ENCODE peak calls at places on chromosomes 11 and 22, in seven cellular contexts. One of them, this sample, is unnamed.

GRCh38 chr11:127939000-127939399 is 648.4 kb downstream of the ETS1 start:
- DNase-seq in glutamatergic neuron: no peak
- DNase-seq in lung: no peak
- DNase-seq in heart left ventricle: no peak
- DNase-seq in fibroblast of pulmonary artery: no peak
- DNase-seq in kidney epithelial cell: no peak
- DNase-seq in Calu3: no peak
- DNase-seq in this sample: no peak

GRCh38 chr11:250740-251299 is 14.0 kb downstream of the PSMD13 start:
- DNase-seq in lung: peak
- DNase-seq in heart left ventricle: peak
- DNase-seq in kidney epithelial cell: no peak
- DNase-seq in Calu3: peak
- DNase-seq in glutamatergic neuron: peak
- DNase-seq in fibroblast of pulmonary artery: peak
- DNase-seq in this sample: peak

GRCh38 chr11:33779849-33780528 is 5.7 kb upstream of the FBXO3 start:
- DNase-seq in Calu3: no peak
- DNase-seq in lung: no peak
- DNase-seq in glutamatergic neuron: no peak
- DNase-seq in fibroblast of pulmonary artery: peak
- DNase-seq in heart left ventricle: no peak
- DNase-seq in kidney epithelial cell: no peak
- DNase-seq in this sample: peak

GRCh38 chr22:50294319-50294656 is 13.2 kb downstream of the PLXNB2 start:
- DNase-seq in heart left ventricle: no peak
- DNase-seq in glutamatergic neuron: no peak
- DNase-seq in fibroblast of pulmonary artery: no peak
- DNase-seq in Calu3: no peak
- DNase-seq in kidney epithelial cell: no peak
- DNase-seq in lung: no peak
- DNase-seq in this sample: no peak

GRCh38 chr11:12061851-12062560 is 48.4 kb upstream of the MICAL2 start:
- DNase-seq in fibroblast of pulmonary artery: no peak
- DNase-seq in heart left ventricle: no peak
- DNase-seq in lung: no peak
- DNase-seq in glutamatergic neuron: no peak
- DNase-seq in kidney epithelial cell: no peak
- DNase-seq in Calu3: no peak
- DNase-seq in this sample: no peak

GRCh38 chr11:125871391-125872137 is 15.9 kb upstream of the HYLS1 start:
- DNase-seq in lung: no peak
- DNase-seq in Calu3: peak
- DNase-seq in kidney epithelial cell: no peak
- DNase-seq in fibroblast of pulmonary artery: peak
- DNase-seq in glutamatergic neuron: peak
- DNase-seq in heart left ventricle: no peak
- DNase-seq in this sample: peak

GRCh38 chr11:86991341-86991740 is 36.1 kb upstream of the FZD4 start:
- DNase-seq in glutamatergic neuron: no peak
- DNase-seq in kidney epithelial cell: no peak
- DNase-seq in fibroblast of pulmonary artery: no peak
- DNase-seq in lung: no peak
- DNase-seq in Calu3: no peak
- DNase-seq in heart left ventricle: no peak
- DNase-seq in this sample: no peak

GRCh38 chr11:122814401-122814800 is 23.9 kb upstream of the CRTAM start:
- DNase-seq in heart left ventricle: no peak
- DNase-seq in kidney epithelial cell: no peak
- DNase-seq in glutamatergic neuron: no peak
- DNase-seq in fibroblast of pulmonary artery: no peak
- DNase-seq in Calu3: peak
- DNase-seq in lung: no peak
- DNase-seq in this sample: no peak

GRCh38 chr11:33553486-33553885 is 147.1 kb downstream of the C11orf91 start:
- DNase-seq in heart left ventricle: no peak
- DNase-seq in fibroblast of pulmonary artery: peak
- DNase-seq in kidney epithelial cell: no peak
- DNase-seq in lung: no peak
- DNase-seq in glutamatergic neuron: no peak
- DNase-seq in Calu3: no peak
- DNase-seq in this sample: no peak

GRCh38 chr22:44181033-44181911 is 547 bp downstream of the PARVG start:
- DNase-seq in fibroblast of pulmonary artery: no peak
- DNase-seq in kidney epithelial cell: no peak
- DNase-seq in heart left ventricle: no peak
- DNase-seq in Calu3: no peak
- DNase-seq in glutamatergic neuron: no peak
- DNase-seq in lung: no peak
- DNase-seq in this sample: no peak

GRCh38 chr11:62069961-62070919 is 53.6 kb upstream of the INCENP start:
- DNase-seq in kidney epithelial cell: no peak
- DNase-seq in fibroblast of pulmonary artery: no peak
- DNase-seq in glutamatergic neuron: no peak
- DNase-seq in Calu3: no peak
- DNase-seq in lung: no peak
- DNase-seq in heart left ventricle: no peak
- DNase-seq in this sample: no peak

GRCh38 chr11:19018901-19019300 is 41.6 kb downstream of the MRGPRX2 start:
- DNase-seq in lung: no peak
- DNase-seq in fibroblast of pulmonary artery: no peak
- DNase-seq in glutamatergic neuron: no peak
- DNase-seq in Calu3: peak
- DNase-seq in heart left ventricle: no peak
- DNase-seq in kidney epithelial cell: no peak
- DNase-seq in this sample: no peak

GRCh38 chr11:110366234-110366633 is 63.5 kb upstream of the FDX1 start:
- DNase-seq in Calu3: peak
- DNase-seq in kidney epithelial cell: no peak
- DNase-seq in heart left ventricle: peak
- DNase-seq in fibroblast of pulmonary artery: peak
- DNase-seq in glutamatergic neuron: no peak
- DNase-seq in lung: peak
- DNase-seq in this sample: no peak

GRCh38 chr11:75557649-75558494 is 4.2 kb upstream of the SERPINH1 start:
- DNase-seq in lung: peak
- DNase-seq in kidney epithelial cell: no peak
- DNase-seq in Calu3: no peak
- DNase-seq in glutamatergic neuron: no peak
- DNase-seq in heart left ventricle: peak
- DNase-seq in fibroblast of pulmonary artery: peak
- DNase-seq in this sample: peak

GRCh38 chr22:29621761-29622526 is 18.5 kb downstream of the NF2 start:
- DNase-seq in heart left ventricle: no peak
- DNase-seq in lung: no peak
- DNase-seq in Calu3: peak
- DNase-seq in kidney epithelial cell: peak
- DNase-seq in fibroblast of pulmonary artery: peak
- DNase-seq in glutamatergic neuron: no peak
- DNase-seq in this sample: peak

GRCh38 chr22:50432131-50432870 is 42.5 kb downstream of the SBF1 start:
- DNase-seq in kidney epithelial cell: no peak
- DNase-seq in heart left ventricle: no peak
- DNase-seq in Calu3: no peak
- DNase-seq in glutamatergic neuron: no peak
- DNase-seq in fibroblast of pulmonary artery: no peak
- DNase-seq in lung: no peak
- DNase-seq in this sample: no peak

GRCh38 chr11:26931248-26931631 is 62.7 kb upstream of the FIBIN start:
- DNase-seq in lung: no peak
- DNase-seq in Calu3: no peak
- DNase-seq in fibroblast of pulmonary artery: peak
- DNase-seq in kidney epithelial cell: no peak
- DNase-seq in heart left ventricle: peak
- DNase-seq in glutamatergic neuron: peak
- DNase-seq in this sample: peak

GRCh38 chr11:75350743-75351540 is 519 bp downstream of the ARRB1 start:
- DNase-seq in fibroblast of pulmonary artery: no peak
- DNase-seq in Calu3: no peak
- DNase-seq in kidney epithelial cell: no peak
- DNase-seq in glutamatergic neuron: peak
- DNase-seq in lung: peak
- DNase-seq in heart left ventricle: peak
- DNase-seq in this sample: no peak

GRCh38 chr11:3808846-3809623 is 675 bp downstream of the PGAP2 start:
- DNase-seq in lung: peak
- DNase-seq in Calu3: peak
- DNase-seq in glutamatergic neuron: no peak
- DNase-seq in heart left ventricle: no peak
- DNase-seq in fibroblast of pulmonary artery: peak
- DNase-seq in kidney epithelial cell: no peak
- DNase-seq in this sample: peak

GRCh38 chr22:42902875-42903510 is 45.9 kb upstream of the ARFGAP3 start:
- DNase-seq in kidney epithelial cell: no peak
- DNase-seq in heart left ventricle: no peak
- DNase-seq in fibroblast of pulmonary artery: peak
- DNase-seq in glutamatergic neuron: no peak
- DNase-seq in lung: no peak
- DNase-seq in Calu3: no peak
- DNase-seq in this sample: no peak

GRCh38 chr22:35521358-35522264 is 19.0 kb upstream of the RASD2 start:
- DNase-seq in kidney epithelial cell: no peak
- DNase-seq in heart left ventricle: no peak
- DNase-seq in Calu3: no peak
- DNase-seq in lung: no peak
- DNase-seq in glutamatergic neuron: no peak
- DNase-seq in fibroblast of pulmonary artery: no peak
- DNase-seq in this sample: no peak

GRCh38 chr11:23151819-23152218 is 291.5 kb upstream of the CCDC179 start:
- DNase-seq in heart left ventricle: no peak
- DNase-seq in glutamatergic neuron: no peak
- DNase-seq in lung: no peak
- DNase-seq in kidney epithelial cell: no peak
- DNase-seq in fibroblast of pulmonary artery: peak
- DNase-seq in Calu3: no peak
- DNase-seq in this sample: no peak

GRCh38 chr11:129828301-129828836 is 12.7 kb downstream of the TMEM45B start:
- DNase-seq in heart left ventricle: no peak
- DNase-seq in glutamatergic neuron: no peak
- DNase-seq in fibroblast of pulmonary artery: peak
- DNase-seq in Calu3: peak
- DNase-seq in lung: peak
- DNase-seq in kidney epithelial cell: peak
- DNase-seq in this sample: no peak

GRCh38 chr11:130128626-130129025 is 31.0 kb upstream of the ST14 start:
- DNase-seq in glutamatergic neuron: no peak
- DNase-seq in Calu3: no peak
- DNase-seq in fibroblast of pulmonary artery: no peak
- DNase-seq in lung: no peak
- DNase-seq in heart left ventricle: no peak
- DNase-seq in kidney epithelial cell: no peak
- DNase-seq in this sample: no peak

GRCh38 chr11:31997955-31998354 is 92.9 kb upstream of the RCN1 start:
- DNase-seq in fibroblast of pulmonary artery: no peak
- DNase-seq in kidney epithelial cell: no peak
- DNase-seq in lung: no peak
- DNase-seq in Calu3: no peak
- DNase-seq in glutamatergic neuron: no peak
- DNase-seq in heart left ventricle: no peak
- DNase-seq in this sample: no peak

GRCh38 chr11:121445071-121445768 is 6.9 kb upstream of the SORL1 start:
- DNase-seq in kidney epithelial cell: no peak
- DNase-seq in lung: no peak
- DNase-seq in fibroblast of pulmonary artery: no peak
- DNase-seq in heart left ventricle: no peak
- DNase-seq in glutamatergic neuron: no peak
- DNase-seq in Calu3: no peak
- DNase-seq in this sample: no peak

GRCh38 chr11:121449123-121449522 is 3.0 kb upstream of the SORL1 start:
- DNase-seq in lung: no peak
- DNase-seq in fibroblast of pulmonary artery: no peak
- DNase-seq in heart left ventricle: no peak
- DNase-seq in glutamatergic neuron: no peak
- DNase-seq in Calu3: no peak
- DNase-seq in kidney epithelial cell: no peak
- DNase-seq in this sample: no peak

GRCh38 chr11:121444508-121444907 is 7.6 kb upstream of the SORL1 start:
- DNase-seq in Calu3: no peak
- DNase-seq in lung: no peak
- DNase-seq in heart left ventricle: no peak
- DNase-seq in kidney epithelial cell: no peak
- DNase-seq in glutamatergic neuron: no peak
- DNase-seq in fibroblast of pulmonary artery: no peak
- DNase-seq in this sample: no peak

GRCh38 chr11:121448431-121448941 is 3.6 kb upstream of the SORL1 start:
- DNase-seq in glutamatergic neuron: no peak
- DNase-seq in lung: no peak
- DNase-seq in fibroblast of pulmonary artery: no peak
- DNase-seq in heart left ventricle: no peak
- DNase-seq in kidney epithelial cell: no peak
- DNase-seq in Calu3: no peak
- DNase-seq in this sample: no peak

DNA sequence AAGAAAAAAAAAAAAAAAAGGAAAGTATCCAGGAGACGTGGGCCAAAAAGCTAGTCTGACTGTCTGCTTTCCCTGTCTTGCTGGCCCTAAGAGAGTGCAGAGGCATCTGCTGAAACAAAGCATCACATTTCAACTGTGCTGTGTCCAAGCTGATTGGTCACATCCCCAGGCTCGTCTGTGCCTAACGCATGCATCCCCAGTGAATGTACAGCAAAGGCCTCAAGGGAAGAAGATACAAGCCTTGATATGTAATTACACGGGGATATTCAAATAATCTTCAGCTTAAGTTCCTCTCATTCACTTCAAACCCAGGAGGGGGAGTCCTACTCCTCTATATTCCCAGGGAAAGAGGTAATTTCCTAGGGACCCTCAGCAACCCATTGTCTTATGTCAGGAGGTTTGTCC is 5.4 kb upstream of the SORL1 start:
- DNase-seq in glutamatergic neuron: no peak
- DNase-seq in heart left ventricle: no peak
- DNase-seq in Calu3: no peak
- DNase-seq in kidney epithelial cell: no peak
- DNase-seq in fibroblast of pulmonary artery: peak
- DNase-seq in lung: no peak
- DNase-seq in this sample: no peak
- TF ChIP-seq CTCF in glutamatergic neuron: no peak
- TF ChIP-seq CTCF in heart left ventricle: no peak
- TF ChIP-seq CTCF in Calu3: no peak
- TF ChIP-seq CTCF in kidney epithelial cell: peak
- TF ChIP-seq CTCF in fibroblast of pulmonary artery: peak
- TF ChIP-seq CTCF in lung: no peak
- TF ChIP-seq CTCF in this sample: peak

GRCh38 chr22:22042599-22043295 is 60.2 kb upstream of the TOP3B start:
- DNase-seq in lung: no peak
- DNase-seq in kidney epithelial cell: no peak
- DNase-seq in fibroblast of pulmonary artery: no peak
- DNase-seq in Calu3: no peak
- DNase-seq in glutamatergic neuron: no peak
- DNase-seq in heart left ventricle: no peak
- DNase-seq in this sample: no peak
- TF ChIP-seq CTCF in lung: no peak
- TF ChIP-seq CTCF in kidney epithelial cell: no peak
- TF ChIP-seq CTCF in fibroblast of pulmonary artery: no peak
- TF ChIP-seq CTCF in Calu3: no peak
- TF ChIP-seq CTCF in glutamatergic neuron: no peak
- TF ChIP-seq CTCF in heart left ventricle: no peak
- TF ChIP-seq CTCF in this sample: no peak

GRCh38 chr11:84714316-84714780 is 912.8 kb downstream of the DLG2 start:
- DNase-seq in heart left ventricle: peak
- DNase-seq in Calu3: peak
- DNase-seq in fibroblast of pulmonary artery: peak
- DNase-seq in glutamatergic neuron: peak
- DNase-seq in lung: no peak
- DNase-seq in kidney epithelial cell: peak
- DNase-seq in this sample: no peak
- TF ChIP-seq CTCF in heart left ventricle: peak
- TF ChIP-seq CTCF in Calu3: peak
- TF ChIP-seq CTCF in fibroblast of pulmonary artery: peak
- TF ChIP-seq CTCF in glutamatergic neuron: no peak
- TF ChIP-seq CTCF in lung: no peak
- TF ChIP-seq CTCF in kidney epithelial cell: peak
- TF ChIP-seq CTCF in this sample: no peak

GRCh38 chr22:22702159-22702873 is 57.9 kb downstream of the GGTLC2 start:
- DNase-seq in kidney epithelial cell: no peak
- DNase-seq in lung: no peak
- DNase-seq in Calu3: peak
- DNase-seq in glutamatergic neuron: no peak
- DNase-seq in fibroblast of pulmonary artery: no peak
- DNase-seq in heart left ventricle: no peak
- DNase-seq in this sample: no peak
- TF ChIP-seq CTCF in kidney epithelial cell: peak
- TF ChIP-seq CTCF in lung: no peak
- TF ChIP-seq CTCF in Calu3: peak
- TF ChIP-seq CTCF in glutamatergic neuron: no peak
- TF ChIP-seq CTCF in fibroblast of pulmonary artery: peak
- TF ChIP-seq CTCF in heart left ventricle: no peak
- TF ChIP-seq CTCF in this sample: peak